ENCODE peak calls at places on chromosomes 7 and 10, in seven cellular contexts. One of them, this sample, is unnamed.

GRCh38 chr7:7971308-7972040 is 2.9 kb downstream of the GLCCI1 start:
- DNase-seq in anterior cingulate cortex: no peak
- DNase-seq in T-helper 9 cell: no peak
- DNase-seq in GM04504: no peak
- DNase-seq in A172: no peak
- DNase-seq in NCI-H1417 treated with DMSO at 0.1 percent for 48 hours: no peak
- DNase-seq in T-helper 2 cell: no peak
- DNase-seq in this sample: no peak

GRCh38 chr10:27759483-27760281 is 14.1 kb upstream of the MKX start:
- DNase-seq in anterior cingulate cortex: no peak
- DNase-seq in T-helper 9 cell: no peak
- DNase-seq in GM04504: no peak
- DNase-seq in A172: no peak
- DNase-seq in NCI-H1417 treated with DMSO at 0.1 percent for 48 hours: no peak
- DNase-seq in T-helper 2 cell: no peak
- DNase-seq in this sample: no peak

GRCh38 chr7:106736508-106737201 is 75.7 kb upstream of the CCDC71L start:
- DNase-seq in anterior cingulate cortex: no peak
- DNase-seq in T-helper 9 cell: peak; percentile 9
- DNase-seq in GM04504: peak; percentile 67
- DNase-seq in A172: peak; percentile 71
- DNase-seq in NCI-H1417 treated with DMSO at 0.1 percent for 48 hours: peak; percentile 17
- DNase-seq in T-helper 2 cell: peak; percentile 86
- DNase-seq in this sample: peak; percentile 94

GRCh38 chr7:88020953-88021650 is 87.1 kb downstream of the ADAM22 start:
- DNase-seq in anterior cingulate cortex: no peak
- DNase-seq in T-helper 9 cell: no peak
- DNase-seq in GM04504: no peak
- DNase-seq in A172: peak; percentile 34
- DNase-seq in NCI-H1417 treated with DMSO at 0.1 percent for 48 hours: no peak
- DNase-seq in T-helper 2 cell: no peak
- DNase-seq in this sample: peak; percentile 70

GRCh38 chr10:96890580-96890979 is 58.5 kb downstream of the LCOR start:
- DNase-seq in anterior cingulate cortex: no peak
- DNase-seq in T-helper 9 cell: no peak
- DNase-seq in GM04504: no peak
- DNase-seq in A172: no peak
- DNase-seq in NCI-H1417 treated with DMSO at 0.1 percent for 48 hours: no peak
- DNase-seq in T-helper 2 cell: no peak
- DNase-seq in this sample: no peak

GRCh38 chr10:132708441-132708840 is 77.5 kb downstream of the NKX6-2 start:
- DNase-seq in anterior cingulate cortex: no peak
- DNase-seq in T-helper 9 cell: no peak
- DNase-seq in GM04504: no peak
- DNase-seq in A172: no peak
- DNase-seq in NCI-H1417 treated with DMSO at 0.1 percent for 48 hours: no peak
- DNase-seq in T-helper 2 cell: no peak
- DNase-seq in this sample: no peak

GRCh38 chr10:35359056-35359455 is 22.7 kb downstream of the CCNY start:
- DNase-seq in anterior cingulate cortex: no peak
- DNase-seq in T-helper 9 cell: no peak
- DNase-seq in GM04504: no peak
- DNase-seq in A172: no peak
- DNase-seq in NCI-H1417 treated with DMSO at 0.1 percent for 48 hours: no peak
- DNase-seq in T-helper 2 cell: no peak
- DNase-seq in this sample: no peak

GRCh38 chr10:77946084-77946483 is 19.5 kb upstream of the DLG5 start:
- DNase-seq in anterior cingulate cortex: no peak
- DNase-seq in T-helper 9 cell: no peak
- DNase-seq in GM04504: no peak
- DNase-seq in A172: no peak
- DNase-seq in NCI-H1417 treated with DMSO at 0.1 percent for 48 hours: no peak
- DNase-seq in T-helper 2 cell: no peak
- DNase-seq in this sample: peak; percentile 24

GRCh38 chr7:66640802-66641525 is 12.3 kb downstream of the KCTD7 start:
- DNase-seq in anterior cingulate cortex: no peak
- DNase-seq in T-helper 9 cell: no peak
- DNase-seq in GM04504: no peak
- DNase-seq in A172: no peak
- DNase-seq in NCI-H1417 treated with DMSO at 0.1 percent for 48 hours: no peak
- DNase-seq in T-helper 2 cell: no peak
- DNase-seq in this sample: no peak

GRCh38 chr10:113080061-113080460 is 130.0 kb downstream of the TCF7L2 start:
- DNase-seq in anterior cingulate cortex: no peak
- DNase-seq in T-helper 9 cell: no peak
- DNase-seq in GM04504: no peak
- DNase-seq in A172: no peak
- DNase-seq in NCI-H1417 treated with DMSO at 0.1 percent for 48 hours: no peak
- DNase-seq in T-helper 2 cell: no peak
- DNase-seq in this sample: no peak

GRCh38 chr7:81162771-81163525 is 244.1 kb upstream of the SEMA3C start:
- DNase-seq in anterior cingulate cortex: no peak
- DNase-seq in T-helper 9 cell: no peak
- DNase-seq in GM04504: no peak
- DNase-seq in A172: peak; percentile 78
- DNase-seq in NCI-H1417 treated with DMSO at 0.1 percent for 48 hours: no peak
- DNase-seq in T-helper 2 cell: no peak
- DNase-seq in this sample: peak; percentile 79

GRCh38 chr10:31359979-31360378 is 41.0 kb downstream of the ZEB1 start:
- DNase-seq in anterior cingulate cortex: no peak
- DNase-seq in T-helper 9 cell: no peak
- DNase-seq in GM04504: no peak
- DNase-seq in A172: no peak
- DNase-seq in NCI-H1417 treated with DMSO at 0.1 percent for 48 hours: peak; percentile 49
- DNase-seq in T-helper 2 cell: no peak
- DNase-seq in this sample: no peak

GRCh38 chr7:30738026-30738915 is 13.7 kb upstream of the INMT start:
- DNase-seq in anterior cingulate cortex: no peak
- DNase-seq in T-helper 9 cell: no peak
- DNase-seq in GM04504: no peak
- DNase-seq in A172: no peak
- DNase-seq in NCI-H1417 treated with DMSO at 0.1 percent for 48 hours: no peak
- DNase-seq in T-helper 2 cell: peak; percentile 49
- DNase-seq in this sample: no peak

GRCh38 chr7:106167439-106168136 is 55.5 kb upstream of the SYPL1 start:
- DNase-seq in anterior cingulate cortex: no peak
- DNase-seq in T-helper 9 cell: no peak
- DNase-seq in GM04504: peak; percentile 37
- DNase-seq in A172: no peak
- DNase-seq in NCI-H1417 treated with DMSO at 0.1 percent for 48 hours: no peak
- DNase-seq in T-helper 2 cell: no peak
- DNase-seq in this sample: peak; percentile 33

GRCh38 chr10:32958992-32959703 is 1.1 kb upstream of the ITGB1 start:
- DNase-seq in anterior cingulate cortex: no peak
- DNase-seq in T-helper 9 cell: no peak
- DNase-seq in GM04504: no peak
- DNase-seq in A172: no peak
- DNase-seq in NCI-H1417 treated with DMSO at 0.1 percent for 48 hours: no peak
- DNase-seq in T-helper 2 cell: peak; percentile 82
- DNase-seq in this sample: no peak

GRCh38 chr7:25894902-25895791 is 256.9 kb upstream of the NFE2L3 start:
- DNase-seq in anterior cingulate cortex: peak; percentile 51
- DNase-seq in T-helper 9 cell: peak; percentile 54
- DNase-seq in GM04504: no peak
- DNase-seq in A172: peak; percentile 62
- DNase-seq in NCI-H1417 treated with DMSO at 0.1 percent for 48 hours: no peak
- DNase-seq in T-helper 2 cell: peak; percentile 59
- DNase-seq in this sample: peak; percentile 53

GRCh38 chr10:112687647-112688046 is 240.6 kb downstream of the VTI1A start:
- DNase-seq in anterior cingulate cortex: no peak
- DNase-seq in T-helper 9 cell: no peak
- DNase-seq in GM04504: peak; percentile 28
- DNase-seq in A172: peak; percentile 6
- DNase-seq in NCI-H1417 treated with DMSO at 0.1 percent for 48 hours: no peak
- DNase-seq in T-helper 2 cell: no peak
- DNase-seq in this sample: peak; percentile 12

GRCh38 chr10:99374972-99375371 is 45.8 kb downstream of the CNNM1 start:
- DNase-seq in anterior cingulate cortex: no peak
- DNase-seq in T-helper 9 cell: no peak
- DNase-seq in GM04504: no peak
- DNase-seq in A172: peak; percentile 19
- DNase-seq in NCI-H1417 treated with DMSO at 0.1 percent for 48 hours: no peak
- DNase-seq in T-helper 2 cell: no peak
- DNase-seq in this sample: peak; percentile 59

GRCh38 chr10:115777646-115778045 is 495.4 kb downstream of the GFRA1 start:
- DNase-seq in anterior cingulate cortex: no peak
- DNase-seq in T-helper 9 cell: no peak
- DNase-seq in GM04504: no peak
- DNase-seq in A172: no peak
- DNase-seq in NCI-H1417 treated with DMSO at 0.1 percent for 48 hours: no peak
- DNase-seq in T-helper 2 cell: no peak
- DNase-seq in this sample: no peak

GRCh38 chr7:54811016-54811924 is 52.3 kb upstream of the SEC61G start:
- DNase-seq in anterior cingulate cortex: no peak
- DNase-seq in T-helper 9 cell: no peak
- DNase-seq in GM04504: peak; percentile 60
- DNase-seq in A172: peak; percentile 81
- DNase-seq in NCI-H1417 treated with DMSO at 0.1 percent for 48 hours: no peak
- DNase-seq in T-helper 2 cell: peak; percentile 42
- DNase-seq in this sample: peak; percentile 80

GRCh38 chr10:116690356-116691078 is 51.8 kb downstream of the HSPA12A start:
- DNase-seq in anterior cingulate cortex: peak; percentile 73
- DNase-seq in T-helper 9 cell: no peak
- DNase-seq in GM04504: no peak
- DNase-seq in A172: no peak
- DNase-seq in NCI-H1417 treated with DMSO at 0.1 percent for 48 hours: no peak
- DNase-seq in T-helper 2 cell: no peak
- DNase-seq in this sample: peak; percentile 25

GRCh38 chr7:24923172-24923865 is 56.7 kb downstream of the OSBPL3 start:
- DNase-seq in anterior cingulate cortex: no peak
- DNase-seq in T-helper 9 cell: no peak
- DNase-seq in GM04504: no peak
- DNase-seq in A172: no peak
- DNase-seq in NCI-H1417 treated with DMSO at 0.1 percent for 48 hours: no peak
- DNase-seq in T-helper 2 cell: no peak
- DNase-seq in this sample: no peak

GRCh38 chr10:13993169-13993568 is 337.6 kb downstream of the FRMD4A start:
- DNase-seq in anterior cingulate cortex: no peak
- DNase-seq in T-helper 9 cell: no peak
- DNase-seq in GM04504: peak; percentile 67
- DNase-seq in A172: peak; percentile 51
- DNase-seq in NCI-H1417 treated with DMSO at 0.1 percent for 48 hours: no peak
- DNase-seq in T-helper 2 cell: no peak
- DNase-seq in this sample: peak; percentile 47

GRCh38 chr10:121092341-121093099 is 241.4 kb downstream of the WDR11 start:
- DNase-seq in anterior cingulate cortex: no peak
- DNase-seq in T-helper 9 cell: no peak
- DNase-seq in GM04504: no peak
- DNase-seq in A172: no peak
- DNase-seq in NCI-H1417 treated with DMSO at 0.1 percent for 48 hours: no peak
- DNase-seq in T-helper 2 cell: no peak
- DNase-seq in this sample: peak; percentile 89

GRCh38 chr10:95837783-95838182 is 70.0 kb upstream of the CC2D2B start:
- DNase-seq in anterior cingulate cortex: no peak
- DNase-seq in T-helper 9 cell: no peak
- DNase-seq in GM04504: no peak
- DNase-seq in A172: no peak
- DNase-seq in NCI-H1417 treated with DMSO at 0.1 percent for 48 hours: no peak
- DNase-seq in T-helper 2 cell: peak; percentile 58
- DNase-seq in this sample: no peak

GRCh38 chr7:17773289-17773626 is 167.0 kb downstream of the SNX13 start:
- DNase-seq in anterior cingulate cortex: no peak
- DNase-seq in T-helper 9 cell: no peak
- DNase-seq in GM04504: peak; percentile 65
- DNase-seq in A172: peak; percentile 53
- DNase-seq in NCI-H1417 treated with DMSO at 0.1 percent for 48 hours: no peak
- DNase-seq in T-helper 2 cell: peak; percentile 48
- DNase-seq in this sample: peak; percentile 88

GRCh38 chr10:129394739-129395298 is 72.2 kb upstream of the MGMT start:
- DNase-seq in anterior cingulate cortex: no peak
- DNase-seq in T-helper 9 cell: no peak
- DNase-seq in GM04504: no peak
- DNase-seq in A172: no peak
- DNase-seq in NCI-H1417 treated with DMSO at 0.1 percent for 48 hours: no peak
- DNase-seq in T-helper 2 cell: no peak
- DNase-seq in this sample: no peak

GRCh38 chr7:332646-333398 is 42.9 kb downstream of the FOXL3 start:
- DNase-seq in anterior cingulate cortex: peak; percentile 63
- DNase-seq in T-helper 9 cell: peak; percentile 94
- DNase-seq in GM04504: peak; percentile 7
- DNase-seq in A172: peak; percentile 68
- DNase-seq in NCI-H1417 treated with DMSO at 0.1 percent for 48 hours: no peak
- DNase-seq in T-helper 2 cell: peak; percentile 73
- DNase-seq in this sample: peak; percentile 43

GRCh38 chr7:6256709-6257535 is 15.5 kb downstream of the CYTH3 start:
- DNase-seq in anterior cingulate cortex: no peak
- DNase-seq in T-helper 9 cell: no peak
- DNase-seq in GM04504: peak; percentile 72
- DNase-seq in A172: no peak
- DNase-seq in NCI-H1417 treated with DMSO at 0.1 percent for 48 hours: no peak
- DNase-seq in T-helper 2 cell: peak; percentile 25
- DNase-seq in this sample: peak; percentile 62

GRCh38 chr7:150368884-150369739 is 490 bp downstream of the REPIN1 start:
- DNase-seq in anterior cingulate cortex: peak; percentile 85
- DNase-seq in T-helper 9 cell: peak; percentile 53
- DNase-seq in GM04504: peak; percentile 43
- DNase-seq in A172: peak; percentile 69
- DNase-seq in NCI-H1417 treated with DMSO at 0.1 percent for 48 hours: no peak
- DNase-seq in T-helper 2 cell: peak; percentile 62
- DNase-seq in this sample: peak; percentile 76

GRCh38 chr7:92039900-92040299 is 94.4 kb downstream of the CYP51A1 start:
- DNase-seq in anterior cingulate cortex: no peak
- DNase-seq in T-helper 9 cell: no peak
- DNase-seq in GM04504: no peak
- DNase-seq in A172: no peak
- DNase-seq in NCI-H1417 treated with DMSO at 0.1 percent for 48 hours: no peak
- DNase-seq in T-helper 2 cell: no peak
- DNase-seq in this sample: no peak

GRCh38 chr10:124561206-124561605 is 99.6 kb downstream of the LHPP start:
- DNase-seq in anterior cingulate cortex: no peak
- DNase-seq in T-helper 9 cell: no peak
- DNase-seq in GM04504: no peak
- DNase-seq in A172: no peak
- DNase-seq in NCI-H1417 treated with DMSO at 0.1 percent for 48 hours: no peak
- DNase-seq in T-helper 2 cell: no peak
- DNase-seq in this sample: no peak

GRCh38 chr10:108545921-108546320 is 1377.4 kb downstream of the XPNPEP1 start:
- DNase-seq in anterior cingulate cortex: no peak
- DNase-seq in T-helper 9 cell: no peak
- DNase-seq in GM04504: no peak
- DNase-seq in A172: no peak
- DNase-seq in NCI-H1417 treated with DMSO at 0.1 percent for 48 hours: no peak
- DNase-seq in T-helper 2 cell: no peak
- DNase-seq in this sample: no peak

GRCh38 chr7:156897673-156898072 is 4.7 kb upstream of the LMBR1 start:
- DNase-seq in anterior cingulate cortex: no peak
- DNase-seq in T-helper 9 cell: no peak
- DNase-seq in GM04504: no peak
- DNase-seq in A172: peak; percentile 94
- DNase-seq in NCI-H1417 treated with DMSO at 0.1 percent for 48 hours: no peak
- DNase-seq in T-helper 2 cell: no peak
- DNase-seq in this sample: peak; percentile 80

GRCh38 chr7:94403546-94403945 is 8.9 kb downstream of the COL1A2 start:
- DNase-seq in anterior cingulate cortex: no peak
- DNase-seq in T-helper 9 cell: no peak
- DNase-seq in GM04504: peak; percentile 25
- DNase-seq in A172: no peak
- DNase-seq in NCI-H1417 treated with DMSO at 0.1 percent for 48 hours: no peak
- DNase-seq in T-helper 2 cell: no peak
- DNase-seq in this sample: no peak

GRCh38 chr10:22649390-22649841 is 65.0 kb downstream of the PIP4K2A start:
- DNase-seq in anterior cingulate cortex: no peak
- DNase-seq in T-helper 9 cell: no peak
- DNase-seq in GM04504: no peak
- DNase-seq in A172: no peak
- DNase-seq in NCI-H1417 treated with DMSO at 0.1 percent for 48 hours: no peak
- DNase-seq in T-helper 2 cell: peak; percentile 62
- DNase-seq in this sample: no peak

GRCh38 chr7:157949711-157950110 is 612.9 kb downstream of the DNAJB6 start:
- DNase-seq in anterior cingulate cortex: no peak
- DNase-seq in T-helper 9 cell: no peak
- DNase-seq in GM04504: no peak
- DNase-seq in A172: peak; percentile 40
- DNase-seq in NCI-H1417 treated with DMSO at 0.1 percent for 48 hours: no peak
- DNase-seq in T-helper 2 cell: no peak
- DNase-seq in this sample: no peak

GRCh38 chr7:17706734-17707133 is 233.6 kb downstream of the SNX13 start:
- DNase-seq in anterior cingulate cortex: peak; percentile 7
- DNase-seq in T-helper 9 cell: peak; percentile 3
- DNase-seq in GM04504: peak; percentile 52
- DNase-seq in A172: peak; percentile 72
- DNase-seq in NCI-H1417 treated with DMSO at 0.1 percent for 48 hours: no peak
- DNase-seq in T-helper 2 cell: peak; percentile 52
- DNase-seq in this sample: peak; percentile 75